ENCODE peak calls at places on chromosomes 5 and 9, in five cellular contexts. X is AG08395, V is foreskin keratinocyte, I is NCI-H1092 treated with DMSO at 0.1 percent for 48 hours, K is RPMI7951. P is an unnamed sample.

GRCh38 chr5:1032551-1033027 is 24.0 kb downstream of the NKD2 start:
- DNase-seq in V (no peak), X (no peak), K (no peak), I (no peak), P (no peak)

GRCh38 chr5:146088098-146088497 is 17.3 kb downstream of the PLAC8L1 start:
- DNase-seq in I (no peak), V (no peak), X (no peak), K (no peak), P (no peak)

GRCh38 chr5:174563899-174564298 is 160.5 kb upstream of the MSX2 start:
- DNase-seq in K (peak; percentile 66), V (no peak), I (no peak), X (no peak), P (peak; percentile 70)

GRCh38 chr5:156912869-156913268 is 50.2 kb downstream of the TIMD4 start:
- DNase-seq in V (no peak), I (no peak), X (no peak), K (no peak), P (no peak)

GRCh38 chr5:68738236-68738635 is 355.6 kb upstream of the SLC30A5 start:
- DNase-seq in V (no peak), K (no peak), X (no peak), I (no peak), P (no peak)

GRCh38 chr9:127154390-127155191 is 32.2 kb upstream of the ANGPTL2 start:
- DNase-seq in K (no peak), V (no peak), I (no peak), X (peak; percentile 51), P (peak; percentile 89)

GRCh38 chr9:8832956-8833355 is 1033.4 kb upstream of the DMAC1 start:
- DNase-seq in I (no peak), V (no peak), K (no peak), X (no peak), P (no peak)

GRCh38 chr9:106958955-106959657 is 96.1 kb downstream of the ZNF462 start:
- DNase-seq in X (peak; percentile 41), I (no peak), V (peak; percentile 42), K (peak; percentile 46), P (no peak)

GRCh38 chr5:90473321-90474234 is 993 bp downstream of the MBLAC2 start:
- DNase-seq in K (peak; percentile 34), X (peak; percentile 10), I (peak; percentile 50), V (peak; percentile 45), P (peak; percentile 31)

GRCh38 chr5:167916706-167917105 is 374.7 kb upstream of the WWC1 start:
- DNase-seq in X (peak; percentile 47), V (no peak), I (no peak), K (peak; percentile 47), P (peak; percentile 29)

GRCh38 chr5:167797933-167798332 is 493.5 kb upstream of the WWC1 start:
- DNase-seq in V (peak; percentile 50), I (no peak), X (no peak), K (no peak), P (no peak)

GRCh38 chr9:117030254-117030768 is 343.2 kb downstream of the TRIM32 start:
- DNase-seq in V (no peak), K (no peak), I (no peak), X (no peak), P (no peak)

GRCh38 chr5:9329125-9329524 is 216.8 kb downstream of the SEMA5A start:
- DNase-seq in V (no peak), X (no peak), K (no peak), I (no peak), P (no peak)

GRCh38 chr9:137665697-137666504 is 47.1 kb downstream of the EHMT1 start:
- DNase-seq in I (no peak), V (no peak), X (peak; percentile 86), K (no peak), P (no peak)

GRCh38 chr9:3088166-3088702 is 244.3 kb upstream of the PUM3 start:
- DNase-seq in V (no peak), K (no peak), I (no peak), X (no peak), P (peak; percentile 14)

GRCh38 chr5:1538741-1539392 is 15.1 kb upstream of the LPCAT1 start:
- DNase-seq in V (no peak), X (no peak), K (no peak), I (no peak), P (no peak)

GRCh38 chr9:35691325-35691631 is 1.6 kb upstream of the TPM2 start:
- DNase-seq in I (no peak), V (no peak), X (no peak), K (no peak), P (no peak)

GRCh38 chr9:111719541-111719940 is 58.1 kb downstream of the GNG10 start:
- DNase-seq in K (no peak), V (no peak), X (no peak), I (no peak), P (no peak)

GRCh38 chr5:107153304-107153703 is 517.4 kb downstream of the EFNA5 start:
- DNase-seq in X (no peak), K (no peak), I (no peak), V (no peak), P (no peak)

GRCh38 chr5:181203842-181204560 is 995 bp downstream of the TRIM7 start:
- DNase-seq in V (peak; percentile 49), X (no peak), I (no peak), K (peak; percentile 37), P (peak; percentile 31)

GRCh38 chr5:32400394-32400793 is 44.1 kb downstream of the ZFR start:
- DNase-seq in V (no peak), I (no peak), K (no peak), X (no peak), P (no peak)

GRCh38 chr9:120974181-120974580 is 47.6 kb upstream of the TRAF1 start:
- DNase-seq in X (no peak), I (no peak), V (no peak), K (no peak), P (no peak)

GRCh38 chr9:131721096-131721495 is 18.8 kb downstream of the RAPGEF1 start:
- DNase-seq in X (no peak), I (no peak), K (no peak), V (no peak), P (no peak)

GRCh38 chr9:96487949-96488348 is 38.0 kb downstream of the HABP4 start:
- DNase-seq in I (no peak), V (no peak), K (peak; percentile 80), X (peak; percentile 60), P (peak; percentile 59)

GRCh38 chr5:113061851-113062631 is 85.4 kb downstream of the DCP2 start:
- DNase-seq in V (peak; percentile 58), X (peak; percentile 70), I (no peak), K (peak; percentile 69), P (peak; percentile 65)

GRCh38 chr9:4890929-4891328 is 94.1 kb upstream of the JAK2 start:
- DNase-seq in X (no peak), I (no peak), K (no peak), V (no peak), P (no peak)

GRCh38 chr9:136856541-136857141 is 4.5 kb downstream of the MAMDC4 start:
- DNase-seq in V (no peak), I (no peak), K (no peak), X (no peak), P (no peak)

GRCh38 chr5:157230610-157231009 is 35.3 kb upstream of the CYFIP2 start:
- DNase-seq in X (no peak), V (no peak), K (no peak), I (no peak), P (no peak)

GRCh38 chr9:130043654-130044623 is 950 bp upstream of the FNBP1 start:
- DNase-seq in K (peak; percentile 41), I (no peak), X (peak; percentile 47), V (no peak), P (no peak)